ENCODE peak calls at places on chromosomes 11 and 22, in eight cellular contexts. S, H, D, K, C, E, N and F are unnamed samples.

GRCh38 chr11:123206671-123207421 is 11.8 kb upstream of the CLMP start:
- DNase-seq in E (no peak), N (no peak), C (no peak), D (no peak), H (no peak), S (no peak), K (no peak), F (no peak)

GRCh38 chr11:12842933-12843636 is 166.0 kb upstream of the RASSF10 start:
- DNase-seq in K (no peak), D (no peak), N (peak), C (no peak), S (no peak), E (peak), H (no peak), F (no peak)

GRCh38 chr11:128208329-128209220 is 378.8 kb downstream of the ETS1 start:
- DNase-seq in D (no peak), S (no peak), H (peak), E (no peak), K (no peak), N (peak), C (no peak), F (no peak)

GRCh38 chr11:35247428-35247827 is 108.5 kb downstream of the CD44 start:
- DNase-seq in S (no peak), N (no peak), C (no peak), E (no peak), H (no peak), D (no peak), K (no peak), F (no peak)

GRCh38 chr11:65150513-65151271 is 16.4 kb upstream of the SYVN1 start:
- DNase-seq in K (peak), H (peak), N (peak), C (peak), E (no peak), S (peak), D (peak), F (peak)

GRCh38 chr22:44047891-44048301 is 23.8 kb downstream of the PARVB start:
- DNase-seq in E (no peak), C (no peak), S (no peak), D (no peak), N (no peak), K (no peak), H (no peak), F (no peak)

GRCh38 chr11:120878781-120879180 is 145.1 kb upstream of the TBCEL start:
- DNase-seq in H (no peak), C (no peak), E (no peak), D (no peak), K (no peak), S (no peak), N (no peak), F (no peak)

GRCh38 chr11:1863352-1864215 is 10.7 kb downstream of the LSP1 start:
- DNase-seq in K (peak), H (peak), D (no peak), S (peak), N (peak), E (no peak), C (no peak), F (no peak)

GRCh38 chr22:45515678-45516077 is 13.0 kb downstream of the FBLN1 start:
- DNase-seq in C (no peak), H (no peak), N (no peak), K (no peak), E (no peak), S (no peak), D (no peak), F (no peak)

GRCh38 chr11:7448126-7448525 is 37.2 kb upstream of the OLFML1 start:
- DNase-seq in S (no peak), C (no peak), D (no peak), H (no peak), E (no peak), N (no peak), K (no peak), F (no peak)

GRCh38 chr11:96088914-96089313 is 165.0 kb upstream of the MTMR2 start:
- DNase-seq in K (no peak), D (no peak), S (no peak), N (no peak), E (no peak), H (no peak), C (no peak), F (no peak)

GRCh38 chr11:12086271-12087074 is 23.9 kb upstream of the MICAL2 start:
- DNase-seq in C (no peak), S (no peak), H (peak), N (peak), D (no peak), K (no peak), E (no peak), F (no peak)

GRCh38 chr22:29149841-29150555 is 55.7 kb upstream of the EMID1 start:
- DNase-seq in E (no peak), N (no peak), H (no peak), D (no peak), K (peak), C (no peak), S (peak), F (no peak)

GRCh38 chr11:78251083-78251699 is 62.5 kb downstream of the USP35 start:
- DNase-seq in C (no peak), H (no peak), N (no peak), S (no peak), E (no peak), D (no peak), K (no peak), F (no peak)

GRCh38 chr11:119320593-119321524 is 3.9 kb upstream of the MCAM start:
- DNase-seq in E (no peak), N (no peak), H (peak), C (peak), D (peak), S (no peak), K (peak), F (no peak)

GRCh38 chr11:46745328-46745727 is 26.3 kb downstream of the F2 start:
- DNase-seq in E (no peak), C (no peak), H (no peak), N (no peak), S (no peak), D (no peak), K (no peak), F (no peak)

GRCh38 chr11:2790581-2790925 is 90.8 kb upstream of the KCNQ1OT1 start:
- DNase-seq in D (no peak), K (no peak), E (no peak), N (no peak), C (no peak), H (no peak), S (no peak), F (no peak)

GRCh38 chr11:132099692-132100091 is 729.3 kb downstream of the NTM start:
- DNase-seq in C (no peak), E (no peak), S (no peak), N (no peak), K (no peak), H (no peak), D (no peak), F (peak)

GRCh38 chr11:63997801-63998332 is 11.6 kb downstream of the OTUB1 start:
- DNase-seq in E (no peak), H (no peak), C (no peak), D (no peak), K (no peak), N (no peak), S (no peak), F (no peak)

GRCh38 chr11:8801121-8801520 is 109.9 kb upstream of the AKIP1 start:
- DNase-seq in N (no peak), S (no peak), K (no peak), C (no peak), E (no peak), H (no peak), D (no peak), F (no peak)

GRCh38 chr11:122199661-122200060 is 83.6 kb upstream of the BLID start:
- DNase-seq in D (no peak), C (no peak), N (no peak), S (no peak), E (no peak), K (no peak), H (no peak), F (no peak)

GRCh38 chr11:123659311-123659710 is 4.9 kb upstream of the SCN3B start:
- DNase-seq in E (peak), H (no peak), S (no peak), D (no peak), K (no peak), C (no peak), N (no peak), F (no peak)

GRCh38 chr11:112012877-112013276 is 12.3 kb upstream of the DLAT start:
- DNase-seq in K (no peak), D (no peak), C (no peak), S (no peak), H (no peak), N (peak), E (no peak), F (no peak)

GRCh38 chr22:46942816-46943783 is 180.7 kb downstream of the TBC1D22A start:
- DNase-seq in C (peak), H (peak), K (no peak), D (no peak), N (no peak), E (no peak), S (no peak), F (peak)

GRCh38 chr11:34605481-34606325 is 15.2 kb upstream of the EHF start:
- DNase-seq in S (no peak), E (no peak), K (no peak), H (no peak), D (no peak), N (no peak), C (no peak), F (no peak)

GRCh38 chr11:22725079-22725478 is 58.7 kb downstream of the GAS2 start:
- DNase-seq in H (no peak), N (no peak), E (no peak), S (no peak), D (no peak), C (no peak), K (no peak), F (no peak)

GRCh38 chr11:3853935-3854659 is 1.4 kb upstream of the STIM1 start:
- DNase-seq in E (no peak), K (peak), H (no peak), D (no peak), S (no peak), C (peak), N (no peak), F (no peak)